ENCODE peak calls at places on chromosomes 1 and 21, in five cellular contexts. B is mesothelial cell of epicardium; S is K562; A is CD4-positive, CD25-positive, alpha-beta regulatory T cell; Z is fibroblast of mammary gland. X is an unnamed sample.

GRCh38 chr1:4176841-4177240 is 276.8 kb upstream of the C1orf174 start:
- DNase-seq in A (no peak), B (no peak), S (peak; percentile 3), Z (no peak), X (no peak)

GRCh38 chr1:17631410-17631809 is 91.9 kb downstream of the ARHGEF10L start:
- DNase-seq in S (no peak), A (no peak), Z (no peak), B (no peak), X (no peak)

GRCh38 chr1:198155253-198155652 is 1.5 kb upstream of the NEK7 start:
- DNase-seq in Z (peak; percentile 55), B (no peak), A (no peak), S (no peak), X (no peak)

GRCh38 chr1:28028873-28029654 is 59.3 kb downstream of the EYA3 start:
- DNase-seq in S (no peak), Z (no peak), B (no peak), A (no peak), X (no peak)

GRCh38 chr1:23628951-23629387 is 62.6 kb upstream of the RPL11 start:
- DNase-seq in Z (no peak), A (peak; percentile 43), B (no peak), S (no peak), X (no peak)

GRCh38 chr1:186175588-186175987 is 199.5 kb downstream of the TPR start:
- DNase-seq in S (no peak), A (no peak), B (no peak), Z (peak; percentile 48), X (no peak)

GRCh38 chr1:44947060-44947773 is 39.2 kb downstream of the EIF2B3 start:
- DNase-seq in S (no peak), B (no peak), Z (peak; percentile 72), A (no peak), X (peak; percentile 96)

GRCh38 chr21:34611528-34611927 is 3.4 kb downstream of the RCAN1 start:
- DNase-seq in B (no peak), S (no peak), A (no peak), Z (no peak), X (no peak)

GRCh38 chr1:217919683-217920502 is 288.7 kb downstream of the SPATA17 start:
- DNase-seq in S (no peak), A (no peak), Z (no peak), B (no peak), X (no peak)

GRCh38 chr1:153465728-153466625 is 5.5 kb upstream of the S100A7 start:
- DNase-seq in S (peak; percentile 73), Z (peak; percentile 30), A (peak; percentile 55), B (no peak), X (peak; percentile 2)

GRCh38 chr1:81660286-81660685 is 140.4 kb upstream of the ADGRL2 start:
- DNase-seq in S (no peak), B (no peak), A (no peak), Z (no peak), X (no peak)

GRCh38 chr1:109761227-109762038 is 2.3 kb downstream of the EPS8L3 start:
- DNase-seq in Z (no peak), B (peak; percentile 8), A (no peak), S (no peak), X (peak; percentile 95)

GRCh38 chr1:61445269-61445825 is 279.6 kb downstream of the TM2D1 start:
- DNase-seq in A (no peak), S (no peak), Z (no peak), B (no peak), X (no peak)

GRCh38 chr1:24136956-24137539 is 5.9 kb downstream of the IL22RA1 start:
- DNase-seq in A (no peak), S (no peak), Z (no peak), B (no peak), X (no peak)

GRCh38 chr1:244778356-244778755 is 57.1 kb upstream of the COX20 start:
- DNase-seq in B (no peak), S (no peak), A (no peak), Z (peak; percentile 88), X (no peak)

GRCh38 chr1:66258404-66259105 is 275.4 kb upstream of the SGIP1 start:
- DNase-seq in S (no peak), B (no peak), Z (peak; percentile 34), A (no peak), X (no peak)

GRCh38 chr1:79232831-79233230 is 226.3 kb upstream of the ADGRL4 start:
- DNase-seq in Z (no peak), A (no peak), B (no peak), S (no peak), X (no peak)

GRCh38 chr1:9835758-9836631 is 12.2 kb upstream of the CLSTN1 start:
- DNase-seq in S (peak; percentile 12), Z (peak; percentile 28), B (no peak), A (no peak), X (peak; percentile 94)

GRCh38 chr1:63835075-63835633 is 61.3 kb downstream of the ROR1 start:
- DNase-seq in A (no peak), B (no peak), Z (peak; percentile 66), S (no peak), X (peak; percentile 37)

GRCh38 chr1:35851175-35851869 is 31.7 kb upstream of the AGO1 start:
- DNase-seq in S (no peak), Z (peak; percentile 38), B (no peak), A (no peak), X (peak; percentile 90)

GRCh38 chr1:17588048-17588781 is 48.7 kb downstream of the ARHGEF10L start:
- DNase-seq in Z (peak; percentile 48), S (no peak), B (no peak), A (no peak), X (no peak)

GRCh38 chr1:155127672-155128468 is at the start of gene EFNA1:
- DNase-seq in Z (peak; percentile 18), A (no peak), B (peak; percentile 56), S (peak; percentile 65), X (peak; percentile 77)

GRCh38 chr1:234154320-234155251 is 218.7 kb upstream of the COA6 start:
- DNase-seq in S (peak; percentile 68), B (no peak), A (peak; percentile 75), Z (peak; percentile 72), X (peak; percentile 90)